ENCODE peak calls at places on chromosome X, in nine cellular contexts. One of them, this sample, is unnamed.

GRCh38 chrX:119501511-119502148 is 33.4 kb downstream of the SLC25A5 start:
- DNase-seq in AG10803: no peak
- DNase-seq in GM23248: no peak
- DNase-seq in NCI-H2081: no peak
- DNase-seq in suprapubic skin: peak; percentile 45
- DNase-seq in HTR-8/SVneo: no peak
- DNase-seq in MCF 10A: no peak
- DNase-seq in globus pallidus: no peak
- DNase-seq in NCI-H1694 treated with DMSO at 0.1 percent for 48 hours: no peak
- DNase-seq in this sample: no peak

GRCh38 chrX:323721-324628 is 5.4 kb upstream of the GTPBP6 start:
- DNase-seq in MCF 10A: peak; percentile 64
- DNase-seq in NCI-H1694 treated with DMSO at 0.1 percent for 48 hours: no peak
- DNase-seq in NCI-H2081: no peak
- DNase-seq in suprapubic skin: peak; percentile 75
- DNase-seq in GM23248: peak; percentile 61
- DNase-seq in globus pallidus: no peak
- DNase-seq in AG10803: peak; percentile 63
- DNase-seq in HTR-8/SVneo: no peak
- DNase-seq in this sample: no peak

GRCh38 chrX:69010339-69010738 is 154.9 kb downstream of the PJA1 start:
- DNase-seq in NCI-H2081: no peak
- DNase-seq in globus pallidus: no peak
- DNase-seq in HTR-8/SVneo: no peak
- DNase-seq in suprapubic skin: no peak
- DNase-seq in AG10803: no peak
- DNase-seq in MCF 10A: no peak
- DNase-seq in NCI-H1694 treated with DMSO at 0.1 percent for 48 hours: no peak
- DNase-seq in GM23248: no peak
- DNase-seq in this sample: no peak

GRCh38 chrX:49041683-49042529 is 1.3 kb downstream of the TFE3 start:
- DNase-seq in NCI-H2081: no peak
- DNase-seq in globus pallidus: peak; percentile 9
- DNase-seq in NCI-H1694 treated with DMSO at 0.1 percent for 48 hours: no peak
- DNase-seq in MCF 10A: peak; percentile 52
- DNase-seq in suprapubic skin: no peak
- DNase-seq in GM23248: peak; percentile 55
- DNase-seq in AG10803: peak; percentile 70
- DNase-seq in HTR-8/SVneo: no peak
- DNase-seq in this sample: no peak

GRCh38 chrX:150525061-150525919 is 43.1 kb upstream of the MTM1 start:
- DNase-seq in AG10803: no peak
- DNase-seq in suprapubic skin: no peak
- DNase-seq in HTR-8/SVneo: no peak
- DNase-seq in MCF 10A: no peak
- DNase-seq in globus pallidus: peak; percentile 87
- DNase-seq in NCI-H2081: no peak
- DNase-seq in GM23248: no peak
- DNase-seq in NCI-H1694 treated with DMSO at 0.1 percent for 48 hours: no peak
- DNase-seq in this sample: no peak

GRCh38 chrX:43682726-43683125 is 26.6 kb downstream of the MAOA start:
- DNase-seq in HTR-8/SVneo: no peak
- DNase-seq in AG10803: no peak
- DNase-seq in NCI-H1694 treated with DMSO at 0.1 percent for 48 hours: no peak
- DNase-seq in NCI-H2081: no peak
- DNase-seq in globus pallidus: no peak
- DNase-seq in MCF 10A: no peak
- DNase-seq in GM23248: no peak
- DNase-seq in suprapubic skin: no peak
- DNase-seq in this sample: no peak

GRCh38 chrX:77788050-77788449 is 2.0 kb upstream of the ATRX start:
- DNase-seq in NCI-H2081: no peak
- DNase-seq in AG10803: peak; percentile 52
- DNase-seq in globus pallidus: peak; percentile 37
- DNase-seq in HTR-8/SVneo: peak; percentile 59
- DNase-seq in NCI-H1694 treated with DMSO at 0.1 percent for 48 hours: no peak
- DNase-seq in GM23248: no peak
- DNase-seq in suprapubic skin: no peak
- DNase-seq in MCF 10A: no peak
- DNase-seq in this sample: no peak

GRCh38 chrX:123779908-123780396 is 47.1 kb upstream of the THOC2 start:
- DNase-seq in globus pallidus: no peak
- DNase-seq in GM23248: no peak
- DNase-seq in AG10803: no peak
- DNase-seq in MCF 10A: no peak
- DNase-seq in HTR-8/SVneo: no peak
- DNase-seq in NCI-H1694 treated with DMSO at 0.1 percent for 48 hours: no peak
- DNase-seq in NCI-H2081: peak; percentile 23
- DNase-seq in suprapubic skin: no peak
- DNase-seq in this sample: no peak

GRCh38 chrX:48573690-48574269 is 504 bp upstream of the RBM3 start:
- DNase-seq in NCI-H2081: peak; percentile 80
- DNase-seq in globus pallidus: no peak
- DNase-seq in AG10803: no peak
- DNase-seq in MCF 10A: no peak
- DNase-seq in HTR-8/SVneo: no peak
- DNase-seq in suprapubic skin: peak; percentile 71
- DNase-seq in GM23248: no peak
- DNase-seq in NCI-H1694 treated with DMSO at 0.1 percent for 48 hours: no peak
- DNase-seq in this sample: peak; percentile 68

GRCh38 chrX:38717871-38718270 is 83.4 kb upstream of the MID1IP1 start:
- DNase-seq in globus pallidus: no peak
- DNase-seq in NCI-H2081: peak; percentile 26
- DNase-seq in MCF 10A: peak; percentile 35
- DNase-seq in suprapubic skin: no peak
- DNase-seq in HTR-8/SVneo: peak; percentile 2
- DNase-seq in GM23248: peak; percentile 37
- DNase-seq in NCI-H1694 treated with DMSO at 0.1 percent for 48 hours: peak; percentile 20
- DNase-seq in AG10803: peak; percentile 2
- DNase-seq in this sample: no peak